ENCODE peak calls at places on chromosomes 16 and 17, in eight cellular contexts. A is GM12878; C is BJ; K is lung; S is CD8-positive, alpha-beta T cell; M is gastrocnemius medialis; U is upper lobe of right lung; W is HFFc6. L is an unnamed sample.
A peak's percentile ranks its signal among the peaks of the same experiment; 100 is the strongest.

GRCh38 chr17:27577124-27577761 is 53.7 kb upstream of the LGALS9 start:
- DNase-seq in A (no peak), C (peak; percentile 26), K (no peak), S (no peak), M (peak; percentile 71), U (no peak), W (peak; percentile 41), L (no peak)

GRCh38 chr17:80190716-80191115 is 20.9 kb downstream of the CARD14 start:
- DNase-seq in A (no peak), C (no peak), K (no peak), S (no peak), M (no peak), U (no peak), W (no peak), L (no peak)

GRCh38 chr17:7147772-7148171 is 31.4 kb downstream of the ASGR1 start:
- DNase-seq in A (no peak), C (no peak), K (no peak), S (no peak), M (no peak), U (no peak), W (no peak), L (no peak)

GRCh38 chr16:51816929-51817328 is 665.9 kb upstream of the SALL1 start:
- DNase-seq in A (no peak), C (no peak), K (no peak), S (no peak), M (no peak), U (no peak), W (peak; percentile 50), L (no peak)

GRCh38 chr17:1492249-1493206 is at the start of gene MYO1C:
- DNase-seq in A (no peak), C (no peak), K (no peak), S (no peak), M (no peak), U (no peak), W (no peak), L (no peak)

GRCh38 chr16:9311303-9311954 is 220.0 kb downstream of the HAPSTR1 start:
- DNase-seq in A (no peak), C (no peak), K (no peak), S (no peak), M (no peak), U (no peak), W (no peak), L (no peak)

GRCh38 chr17:83171661-83172060 is 92.3 kb downstream of the METRNL start:
- DNase-seq in A (no peak), C (no peak), K (peak; percentile 23), S (no peak), M (no peak), U (no peak), W (no peak), L (no peak)

GRCh38 chr17:59311051-59311468 is 20.4 kb upstream of the YPEL2 start:
- DNase-seq in A (peak; percentile 28), C (no peak), K (peak; percentile 35), S (no peak), M (no peak), U (no peak), W (peak; percentile 48), L (no peak)

GRCh38 chr16:75919664-75920063 is 193.4 kb upstream of the CPHXL start:
- DNase-seq in A (no peak), C (no peak), K (no peak), S (no peak), M (no peak), U (no peak), W (no peak), L (no peak)

GRCh38 chr16:86252596-86252995 is 257.7 kb upstream of the FOXF1 start:
- DNase-seq in A (no peak), C (no peak), K (no peak), S (no peak), M (no peak), U (no peak), W (peak; percentile 15), L (no peak)

GRCh38 chr17:63696381-63696961 is 3.5 kb downstream of the LIMD2 start:
- DNase-seq in A (no peak), C (no peak), K (no peak), S (peak; percentile 37), M (no peak), U (no peak), W (peak; percentile 11), L (no peak)

DNA sequence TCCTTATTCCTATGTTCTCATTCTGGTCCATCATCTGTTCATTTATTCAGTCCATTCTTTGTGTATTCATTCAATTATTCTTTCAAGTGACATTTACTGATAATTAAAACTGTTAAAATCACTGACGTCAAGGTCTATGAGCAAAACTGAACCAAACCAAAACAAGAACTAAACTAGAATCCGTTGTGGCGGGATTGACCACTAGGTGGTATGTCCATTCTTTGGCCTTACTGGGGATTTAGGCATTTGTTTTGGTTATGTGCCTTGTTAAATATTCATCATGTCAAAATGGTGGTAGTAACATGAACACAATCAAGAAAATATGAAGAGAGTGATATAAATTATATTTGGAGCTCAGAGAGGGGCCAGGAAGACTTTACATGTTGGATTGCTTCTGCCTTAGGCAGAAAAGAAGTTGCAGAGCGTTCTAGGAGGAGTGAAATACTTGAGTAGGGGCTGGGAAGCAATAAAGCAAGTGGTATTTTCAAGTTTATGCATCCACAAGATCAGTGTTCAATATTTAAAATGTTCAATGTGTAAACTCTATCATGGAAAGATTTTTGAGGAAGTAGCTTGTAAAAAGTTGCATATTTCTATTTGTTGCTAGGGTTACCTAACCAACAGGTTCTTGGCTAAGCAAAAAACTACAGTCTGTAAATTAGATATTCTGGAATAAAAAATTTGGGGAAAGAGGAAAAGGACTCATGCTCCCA is 129.0 kb downstream of the CDH13 start:
- DNase-seq in A (no peak), C (no peak), K (no peak), S (no peak), M (no peak), U (no peak), W (no peak), L (no peak)
- TF ChIP-seq CTCF in A (no peak), C (peak; percentile 10), K (no peak), S (no peak), M (no peak), U (peak; percentile 6), W (peak; percentile 60), L (peak; percentile 9)

GRCh38 chr16:77194295-77195231 is 3.6 kb downstream of the MON1B start:
- DNase-seq in A (no peak), C (no peak), K (no peak), S (no peak), M (no peak), U (no peak), W (no peak), L (no peak)

GRCh38 chr16:77191259-77191969 is 424 bp downstream of the MON1B start:
- DNase-seq in A (no peak), C (no peak), K (peak; percentile 46), S (peak; percentile 19), M (no peak), U (peak; percentile 71), W (no peak), L (no peak)

GRCh38 chr16:77190190-77190477 is 856 bp upstream of the MON1B start:
- DNase-seq in A (no peak), C (no peak), K (no peak), S (no peak), M (no peak), U (no peak), W (no peak), L (no peak)

GRCh38 chr16:77193377-77193776 is 2.4 kb downstream of the MON1B start:
- DNase-seq in A (no peak), C (no peak), K (no peak), S (no peak), M (no peak), U (no peak), W (no peak), L (no peak)

GRCh38 chr16:77190478-77191258 is at the start of gene MON1B:
- DNase-seq in A (peak; percentile 96), C (peak; percentile 98), K (peak; percentile 98), S (peak; percentile 89), M (peak; percentile 98), U (peak; percentile 98), W (peak; percentile 98), L (peak; percentile 99)
- TF ChIP-seq CTCF in A (no peak), C (no peak), K (no peak), S (no peak), M (no peak), U (peak; percentile 9), W (no peak), L (no peak)

GRCh38 chr17:50575581-50576210 is 15.2 kb downstream of the CACNA1G start:
- DNase-seq in A (no peak), C (no peak), K (no peak), S (no peak), M (no peak), U (no peak), W (no peak), L (no peak)
- TF ChIP-seq CTCF in A (no peak), C (no peak), K (no peak), S (no peak), M (no peak), U (no peak), W (peak; percentile 34), L (no peak)

GRCh38 chr17:13909901-13910519 is 159.3 kb upstream of the COX10 start:
- DNase-seq in A (no peak), C (no peak), K (no peak), S (no peak), M (no peak), U (no peak), W (no peak), L (no peak)
- TF ChIP-seq CTCF in A (no peak), C (no peak), K (no peak), S (no peak), M (no peak), U (no peak), W (peak; percentile 26), L (no peak)

DNA sequence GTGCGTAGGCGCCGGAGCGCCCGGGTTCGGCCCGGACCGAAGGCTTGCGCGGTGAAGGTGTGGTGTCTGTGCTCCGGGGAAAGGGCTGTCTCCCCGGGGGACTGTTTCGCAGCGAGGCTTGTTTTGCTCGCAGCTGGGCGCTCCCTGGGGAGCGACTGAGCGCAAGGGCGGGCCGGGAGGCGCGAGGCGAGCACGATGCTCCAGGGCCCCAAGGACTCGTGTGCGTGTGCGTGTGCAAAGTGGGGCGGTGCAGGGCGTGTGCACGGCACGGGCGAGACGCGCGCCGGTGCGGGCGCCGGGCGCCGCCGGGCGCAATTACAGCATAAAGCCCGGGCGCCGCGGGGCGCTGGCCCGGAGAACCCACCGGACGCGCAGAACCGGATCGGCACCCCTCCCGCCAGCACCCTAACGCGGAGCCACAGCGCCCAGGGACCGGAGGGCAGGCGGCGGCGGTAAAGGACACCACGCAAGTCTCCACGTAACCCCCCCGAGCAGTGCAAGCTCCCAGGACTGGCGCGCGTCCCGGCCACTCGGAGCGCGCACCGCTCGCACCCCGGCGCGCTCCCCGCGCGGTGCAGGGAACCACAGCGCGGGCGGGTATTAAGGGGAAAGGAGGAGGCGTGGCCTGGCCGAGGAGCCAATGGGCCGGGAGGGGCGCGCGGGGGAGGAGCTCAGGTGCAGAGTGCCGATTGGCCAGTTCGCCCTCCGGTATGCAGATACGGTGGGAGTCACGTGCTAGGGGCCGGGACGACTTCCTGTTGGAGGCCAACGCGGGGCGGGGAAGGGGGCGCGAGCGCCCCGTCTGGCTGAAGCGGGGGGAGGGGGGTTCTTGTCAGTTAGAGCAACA is at the start of gene TNRC6C:
- DNase-seq in A (peak; percentile 87), C (peak; percentile 93), K (peak; percentile 100), S (peak; percentile 100), M (peak; percentile 100), U (peak; percentile 100), W (peak; percentile 98), L (peak; percentile 93)
- TF ChIP-seq CTCF in A (no peak), C (peak; percentile 38), K (no peak), S (no peak), M (peak; percentile 26), U (peak; percentile 15), W (peak; percentile 6), L (no peak)

DNA sequence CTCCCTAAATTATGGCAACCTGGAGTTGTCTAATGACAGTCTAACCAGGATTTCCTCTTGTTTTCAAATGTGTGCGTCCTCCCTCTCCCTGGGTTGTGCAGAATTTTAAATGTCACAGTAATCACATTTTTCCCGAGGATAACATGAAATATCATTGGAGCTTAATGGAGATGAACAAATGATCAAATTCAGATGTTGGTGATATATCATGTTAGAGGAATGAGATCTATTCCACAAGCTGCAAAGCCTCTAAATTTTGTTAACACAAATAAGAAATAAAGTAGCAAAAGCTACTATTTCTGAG is 86.9 kb upstream of the HLF start:
- DNase-seq in A (no peak), C (no peak), K (no peak), S (no peak), M (no peak), U (no peak), W (no peak), L (no peak)
- TF ChIP-seq CTCF in A (no peak), C (no peak), K (no peak), S (no peak), M (no peak), U (no peak), W (no peak), L (no peak)